ENCODE peak calls at places on chromosomes 16 and 17, in eight cellular contexts. One of them, this sample, is unnamed.

GRCh38 chr17:4951486-4951885 is 567 bp downstream of the ENO3 start:
- DNase-seq in fibroblast of lung: no peak
- DNase-seq in H1: no peak
- DNase-seq in neural progenitor cell: no peak
- DNase-seq in GM23338: no peak
- DNase-seq in PC-3: no peak
- DNase-seq in endothelial cell of umbilical vein: no peak
- DNase-seq in hepatocyte: no peak
- DNase-seq in this sample: no peak

GRCh38 chr17:77601054-77601979 is 357.2 kb upstream of the TNRC6C start:
- DNase-seq in fibroblast of lung: no peak
- DNase-seq in H1: no peak
- DNase-seq in neural progenitor cell: no peak
- DNase-seq in GM23338: no peak
- DNase-seq in PC-3: no peak
- DNase-seq in endothelial cell of umbilical vein: no peak
- DNase-seq in hepatocyte: no peak
- DNase-seq in this sample: no peak

GRCh38 chr17:75576661-75577060 is 10.9 kb upstream of the MYO15B start:
- DNase-seq in fibroblast of lung: no peak
- DNase-seq in H1: no peak
- DNase-seq in neural progenitor cell: no peak
- DNase-seq in GM23338: no peak
- DNase-seq in PC-3: no peak
- DNase-seq in endothelial cell of umbilical vein: no peak
- DNase-seq in hepatocyte: peak
- DNase-seq in this sample: no peak

GRCh38 chr17:1752425-1752941 is 9.4 kb upstream of the SERPINF1 start:
- DNase-seq in fibroblast of lung: no peak
- DNase-seq in H1: no peak
- DNase-seq in neural progenitor cell: no peak
- DNase-seq in GM23338: peak
- DNase-seq in PC-3: peak
- DNase-seq in endothelial cell of umbilical vein: no peak
- DNase-seq in hepatocyte: no peak
- DNase-seq in this sample: peak

GRCh38 chr16:82655315-82655714 is 28.5 kb downstream of the CDH13 start:
- DNase-seq in fibroblast of lung: peak
- DNase-seq in H1: no peak
- DNase-seq in neural progenitor cell: no peak
- DNase-seq in GM23338: no peak
- DNase-seq in PC-3: no peak
- DNase-seq in endothelial cell of umbilical vein: peak
- DNase-seq in hepatocyte: peak
- DNase-seq in this sample: no peak

GRCh38 chr17:28796062-28796461 is 46.5 kb downstream of the FAM222B start:
- DNase-seq in fibroblast of lung: no peak
- DNase-seq in H1: no peak
- DNase-seq in neural progenitor cell: no peak
- DNase-seq in GM23338: no peak
- DNase-seq in PC-3: no peak
- DNase-seq in endothelial cell of umbilical vein: no peak
- DNase-seq in hepatocyte: no peak
- DNase-seq in this sample: no peak

GRCh38 chr16:10252155-10252554 is 69.9 kb upstream of the GRIN2A start:
- DNase-seq in fibroblast of lung: no peak
- DNase-seq in H1: no peak
- DNase-seq in neural progenitor cell: no peak
- DNase-seq in GM23338: no peak
- DNase-seq in PC-3: no peak
- DNase-seq in endothelial cell of umbilical vein: no peak
- DNase-seq in hepatocyte: no peak
- DNase-seq in this sample: no peak

GRCh38 chr17:31824771-31825360 is 34.2 kb downstream of the COPRS start:
- DNase-seq in fibroblast of lung: no peak
- DNase-seq in H1: no peak
- DNase-seq in neural progenitor cell: no peak
- DNase-seq in GM23338: no peak
- DNase-seq in PC-3: no peak
- DNase-seq in endothelial cell of umbilical vein: peak
- DNase-seq in hepatocyte: no peak
- DNase-seq in this sample: no peak

GRCh38 chr17:30981531-30982519 is 11.0 kb downstream of the RNF135 start:
- DNase-seq in fibroblast of lung: no peak
- DNase-seq in H1: no peak
- DNase-seq in neural progenitor cell: no peak
- DNase-seq in GM23338: no peak
- DNase-seq in PC-3: no peak
- DNase-seq in endothelial cell of umbilical vein: no peak
- DNase-seq in hepatocyte: no peak
- DNase-seq in this sample: peak

GRCh38 chr17:82671071-82671470 is 22.8 kb upstream of the WDR45B start:
- DNase-seq in fibroblast of lung: no peak
- DNase-seq in H1: no peak
- DNase-seq in neural progenitor cell: no peak
- DNase-seq in GM23338: no peak
- DNase-seq in PC-3: no peak
- DNase-seq in endothelial cell of umbilical vein: no peak
- DNase-seq in hepatocyte: no peak
- DNase-seq in this sample: no peak

GRCh38 chr16:9148376-9149015 is 57.1 kb downstream of the HAPSTR1 start:
- DNase-seq in fibroblast of lung: no peak
- DNase-seq in H1: no peak
- DNase-seq in neural progenitor cell: no peak
- DNase-seq in GM23338: peak
- DNase-seq in PC-3: no peak
- DNase-seq in endothelial cell of umbilical vein: no peak
- DNase-seq in hepatocyte: no peak
- DNase-seq in this sample: no peak

GRCh38 chr17:16932611-16933010 is 39.3 kb downstream of the TNFRSF13B start:
- DNase-seq in fibroblast of lung: no peak
- DNase-seq in H1: no peak
- DNase-seq in neural progenitor cell: no peak
- DNase-seq in GM23338: no peak
- DNase-seq in PC-3: no peak
- DNase-seq in endothelial cell of umbilical vein: no peak
- DNase-seq in hepatocyte: no peak
- DNase-seq in this sample: no peak

GRCh38 chr17:45228985-45229517 is 7.4 kb downstream of the FMNL1 start:
- DNase-seq in fibroblast of lung: peak
- DNase-seq in H1: no peak
- DNase-seq in neural progenitor cell: peak
- DNase-seq in GM23338: peak
- DNase-seq in PC-3: peak
- DNase-seq in endothelial cell of umbilical vein: no peak
- DNase-seq in hepatocyte: peak
- DNase-seq in this sample: peak

GRCh38 chr16:74446866-74447265 is 25.6 kb upstream of the CLEC18B start:
- DNase-seq in fibroblast of lung: no peak
- DNase-seq in H1: no peak
- DNase-seq in neural progenitor cell: no peak
- DNase-seq in GM23338: no peak
- DNase-seq in PC-3: no peak
- DNase-seq in endothelial cell of umbilical vein: no peak
- DNase-seq in hepatocyte: no peak
- DNase-seq in this sample: no peak

GRCh38 chr16:60811051-60811608 is 1225.1 kb downstream of the CDH8 start:
- DNase-seq in fibroblast of lung: peak
- DNase-seq in H1: no peak
- DNase-seq in neural progenitor cell: no peak
- DNase-seq in GM23338: no peak
- DNase-seq in PC-3: no peak
- DNase-seq in endothelial cell of umbilical vein: no peak
- DNase-seq in hepatocyte: no peak
- DNase-seq in this sample: peak

GRCh38 chr17:75124041-75124818 is 7.3 kb downstream of the NT5C start:
- DNase-seq in fibroblast of lung: peak
- DNase-seq in H1: no peak
- DNase-seq in neural progenitor cell: no peak
- DNase-seq in GM23338: no peak
- DNase-seq in PC-3: peak
- DNase-seq in endothelial cell of umbilical vein: peak
- DNase-seq in hepatocyte: peak
- DNase-seq in this sample: peak

GRCh38 chr17:48591435-48592077 is 1.5 kb upstream of the HOXB3 start:
- DNase-seq in fibroblast of lung: no peak
- DNase-seq in H1: no peak
- DNase-seq in neural progenitor cell: no peak
- DNase-seq in GM23338: no peak
- DNase-seq in PC-3: no peak
- DNase-seq in endothelial cell of umbilical vein: no peak
- DNase-seq in hepatocyte: no peak
- DNase-seq in this sample: no peak

GRCh38 chr17:46922804-46923635 is at the start of gene GOSR2:
- DNase-seq in fibroblast of lung: peak
- DNase-seq in H1: peak
- DNase-seq in neural progenitor cell: peak
- DNase-seq in GM23338: peak
- DNase-seq in PC-3: peak
- DNase-seq in endothelial cell of umbilical vein: peak
- DNase-seq in hepatocyte: peak
- DNase-seq in this sample: peak
- TF ChIP-seq EZH2 in fibroblast of lung: no peak
- TF ChIP-seq EZH2 in H1: no peak
- TF ChIP-seq EZH2 in neural progenitor cell: peak
- TF ChIP-seq EZH2 in GM23338: no peak
- TF ChIP-seq EZH2 in PC-3: no peak
- TF ChIP-seq EZH2 in endothelial cell of umbilical vein: no peak
- TF ChIP-seq EZH2 in hepatocyte: no peak
- TF ChIP-seq EZH2 in this sample: no peak

GRCh38 chr17:61398721-61399130 is 917 bp upstream of the TBX2 start:
- DNase-seq in fibroblast of lung: no peak
- DNase-seq in H1: no peak
- DNase-seq in neural progenitor cell: peak
- DNase-seq in GM23338: no peak
- DNase-seq in PC-3: peak
- DNase-seq in endothelial cell of umbilical vein: no peak
- DNase-seq in hepatocyte: no peak
- DNase-seq in this sample: no peak
- TF ChIP-seq EZH2 in fibroblast of lung: no peak
- TF ChIP-seq EZH2 in H1: peak
- TF ChIP-seq EZH2 in neural progenitor cell: no peak
- TF ChIP-seq EZH2 in GM23338: peak
- TF ChIP-seq EZH2 in PC-3: no peak
- TF ChIP-seq EZH2 in endothelial cell of umbilical vein: peak
- TF ChIP-seq EZH2 in hepatocyte: no peak
- TF ChIP-seq EZH2 in this sample: peak

GRCh38 chr16:25691519-25692091 is at the start of gene HS3ST4:
- DNase-seq in fibroblast of lung: no peak
- DNase-seq in H1: peak
- DNase-seq in neural progenitor cell: peak
- DNase-seq in GM23338: peak
- DNase-seq in PC-3: no peak
- DNase-seq in endothelial cell of umbilical vein: no peak
- DNase-seq in hepatocyte: peak
- DNase-seq in this sample: no peak
- TF ChIP-seq EZH2 in fibroblast of lung: peak
- TF ChIP-seq EZH2 in H1: no peak
- TF ChIP-seq EZH2 in neural progenitor cell: no peak
- TF ChIP-seq EZH2 in GM23338: no peak
- TF ChIP-seq EZH2 in PC-3: no peak
- TF ChIP-seq EZH2 in endothelial cell of umbilical vein: no peak
- TF ChIP-seq EZH2 in hepatocyte: no peak
- TF ChIP-seq EZH2 in this sample: no peak

GRCh38 chr16:84847554-84848415 is 28.0 kb downstream of the CRISPLD2 start:
- DNase-seq in fibroblast of lung: no peak
- DNase-seq in H1: no peak
- DNase-seq in neural progenitor cell: peak
- DNase-seq in GM23338: no peak
- DNase-seq in PC-3: no peak
- DNase-seq in endothelial cell of umbilical vein: no peak
- DNase-seq in hepatocyte: no peak
- DNase-seq in this sample: no peak

GRCh38 chr16:84848991-84849634 is 29.3 kb downstream of the CRISPLD2 start:
- DNase-seq in fibroblast of lung: no peak
- DNase-seq in H1: peak
- DNase-seq in neural progenitor cell: no peak
- DNase-seq in GM23338: peak
- DNase-seq in PC-3: no peak
- DNase-seq in endothelial cell of umbilical vein: no peak
- DNase-seq in hepatocyte: no peak
- DNase-seq in this sample: no peak

GRCh38 chr16:84851192-84852127 is 31.7 kb downstream of the CRISPLD2 start:
- DNase-seq in fibroblast of lung: peak
- DNase-seq in H1: no peak
- DNase-seq in neural progenitor cell: no peak
- DNase-seq in GM23338: no peak
- DNase-seq in PC-3: peak
- DNase-seq in endothelial cell of umbilical vein: no peak
- DNase-seq in hepatocyte: peak
- DNase-seq in this sample: peak

GRCh38 chr16:84850714-84851113 is 30.9 kb downstream of the CRISPLD2 start:
- DNase-seq in fibroblast of lung: no peak
- DNase-seq in H1: no peak
- DNase-seq in neural progenitor cell: no peak
- DNase-seq in GM23338: no peak
- DNase-seq in PC-3: no peak
- DNase-seq in endothelial cell of umbilical vein: no peak
- DNase-seq in hepatocyte: no peak
- DNase-seq in this sample: no peak

GRCh38 chr16:84849751-84850150 is 30.0 kb downstream of the CRISPLD2 start:
- DNase-seq in fibroblast of lung: no peak
- DNase-seq in H1: no peak
- DNase-seq in neural progenitor cell: no peak
- DNase-seq in GM23338: no peak
- DNase-seq in PC-3: no peak
- DNase-seq in endothelial cell of umbilical vein: no peak
- DNase-seq in hepatocyte: no peak
- DNase-seq in this sample: no peak
- TF ChIP-seq EZH2 in fibroblast of lung: no peak
- TF ChIP-seq EZH2 in H1: no peak
- TF ChIP-seq EZH2 in neural progenitor cell: no peak
- TF ChIP-seq EZH2 in GM23338: no peak
- TF ChIP-seq EZH2 in PC-3: no peak
- TF ChIP-seq EZH2 in endothelial cell of umbilical vein: no peak
- TF ChIP-seq EZH2 in hepatocyte: no peak
- TF ChIP-seq EZH2 in this sample: no peak

DNA sequence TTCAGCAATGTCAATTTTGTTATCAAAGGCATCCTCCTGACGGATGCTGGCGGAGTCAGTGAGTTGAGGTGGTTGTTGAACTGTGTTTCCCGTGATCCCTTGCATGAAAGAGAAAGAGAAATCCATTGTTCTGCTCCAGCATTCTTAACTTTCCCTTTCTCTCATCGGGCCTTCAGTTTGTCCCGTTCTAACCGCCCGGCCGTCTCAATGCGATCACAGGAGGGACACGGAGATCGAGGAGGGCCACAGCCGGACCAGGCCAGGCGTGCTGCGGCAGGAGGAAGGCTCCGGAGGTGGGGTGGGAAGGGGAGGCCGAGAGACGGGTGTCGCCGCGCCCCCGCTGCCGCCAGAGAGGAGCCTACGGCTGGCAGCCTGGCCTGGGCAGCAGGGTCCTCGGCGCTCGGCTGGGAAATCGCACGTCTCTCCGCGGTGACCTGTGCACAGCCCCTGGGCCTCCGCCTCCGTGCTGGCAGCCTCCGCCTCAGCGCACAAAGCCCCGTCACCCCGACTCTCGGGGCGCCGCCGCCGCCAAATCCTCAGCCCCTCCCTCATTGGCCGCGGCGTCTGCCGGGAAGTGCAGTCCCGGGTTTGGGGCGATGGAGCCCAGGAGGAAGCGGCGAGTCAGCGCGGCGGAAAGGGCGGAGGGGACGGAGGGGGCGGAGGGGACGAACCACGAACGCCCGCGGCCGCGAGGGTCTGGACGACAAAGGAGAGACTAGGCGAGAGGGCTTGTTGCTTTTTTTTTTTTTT is 38.1 kb downstream of the SOST start:
- DNase-seq in fibroblast of lung: peak
- DNase-seq in H1: peak
- DNase-seq in neural progenitor cell: peak
- DNase-seq in GM23338: peak
- DNase-seq in PC-3: peak
- DNase-seq in endothelial cell of umbilical vein: peak
- DNase-seq in hepatocyte: peak
- DNase-seq in this sample: peak
- TF ChIP-seq EZH2 in fibroblast of lung: no peak
- TF ChIP-seq EZH2 in H1: no peak
- TF ChIP-seq EZH2 in neural progenitor cell: no peak
- TF ChIP-seq EZH2 in GM23338: no peak
- TF ChIP-seq EZH2 in PC-3: no peak
- TF ChIP-seq EZH2 in endothelial cell of umbilical vein: no peak
- TF ChIP-seq EZH2 in hepatocyte: no peak
- TF ChIP-seq EZH2 in this sample: no peak

This sample was measured in mammary epithelial cell.